ENCODE peak calls at places on chromosomes 4 and X, in eight cellular contexts. J is HTR-8/SVneo; U is GM10248; T is activated T-helper 1 cell treated with anti-CD3 and anti-CD28 coated beads, Interleukin-2, amount 50 U/mL, for 16 hours; V is T-helper 2 cell treated with Interferon-gamma antibody and Interleukin-4, amounts not matched to agents 5 μg/mL and 100 μg/mL, for 36 hours; F is EH; A is anterior cingulate cortex; Z is fibroblast of the conjunctiva. P is an unnamed sample.

GRCh38 chrX:46125139-46125538 is 420.1 kb downstream of the ZNF674 start:
- DNase-seq in J (peak), U (no peak), T (no peak), V (no peak), F (no peak), A (no peak), Z (no peak), P (no peak)

GRCh38 chrX:70672326-70672725 is 227.7 kb downstream of the DLG3 start:
- DNase-seq in J (no peak), U (no peak), T (no peak), V (no peak), F (no peak), A (no peak), Z (no peak), P (no peak)

GRCh38 chr4:121155893-121156292 is 8.2 kb downstream of the TNIP3 start:
- DNase-seq in J (peak), U (no peak), T (no peak), V (no peak), F (peak), A (no peak), Z (peak), P (no peak)

GRCh38 chrX:41963348-41963747 is 40.0 kb upstream of the CASK start:
- DNase-seq in J (no peak), U (no peak), T (no peak), V (no peak), F (no peak), A (no peak), Z (no peak), P (no peak)

GRCh38 chr4:74228691-74229640 is 71.0 kb downstream of the MTHFD2L start:
- DNase-seq in J (no peak), U (peak), T (peak), V (peak), F (peak), A (no peak), Z (peak), P (peak)

GRCh38 chr4:90198086-90198847 is 71.1 kb downstream of the CCSER1 start:
- DNase-seq in J (no peak), U (no peak), T (no peak), V (no peak), F (no peak), A (no peak), Z (no peak), P (no peak)

GRCh38 chrX:30283456-30284200 is 25.6 kb downstream of the NR0B1 start:
- DNase-seq in J (peak), U (no peak), T (no peak), V (no peak), F (peak), A (no peak), Z (peak), P (no peak)

GRCh38 chrX:25017667-25018247 is 2.0 kb upstream of the ARX start:
- DNase-seq in J (no peak), U (no peak), T (no peak), V (no peak), F (no peak), A (no peak), Z (no peak), P (no peak)

GRCh38 chr4:77728420-77728819 is 90.7 kb downstream of the CNOT6L start:
- DNase-seq in J (no peak), U (no peak), T (no peak), V (no peak), F (no peak), A (no peak), Z (no peak), P (no peak)

GRCh38 chrX:106999002-106999975 is 723 bp downstream of the MORC4 start:
- DNase-seq in J (peak), U (peak), T (peak), V (peak), F (peak), A (peak), Z (peak), P (peak)

GRCh38 chr4:165381821-165382373 is 3.1 kb downstream of the CPE start:
- DNase-seq in J (no peak), U (no peak), T (no peak), V (no peak), F (no peak), A (no peak), Z (no peak), P (no peak)

GRCh38 chr4:61200195-61200990 is at the start of gene ADGRL3:
- DNase-seq in J (peak), U (peak), T (no peak), V (no peak), F (peak), A (peak), Z (no peak), P (no peak)

GRCh38 chr4:169070895-169071218 is 60.8 kb upstream of the CBR4 start:
- DNase-seq in J (no peak), U (no peak), T (no peak), V (no peak), F (no peak), A (no peak), Z (no peak), P (no peak)

GRCh38 chr4:108954880-108955279 is 192.0 kb upstream of the ETNPPL start:
- DNase-seq in J (no peak), U (no peak), T (no peak), V (no peak), F (no peak), A (no peak), Z (no peak), P (no peak)

GRCh38 chrX:133722756-133723155 is 262.6 kb downstream of the GPC3 start:
- DNase-seq in J (no peak), U (no peak), T (no peak), V (no peak), F (no peak), A (no peak), Z (no peak), P (no peak)

P was measured in lower leg skin.